ENCODE peak calls at places on chromosomes 11 and 22, in four cellular contexts. E is right lobe of liver, X is body of pancreas, N is heart left ventricle. P is an unnamed sample.

GRCh38 chr11:48012051-48012391 is 31.7 kb downstream of the PTPRJ start:
- ATAC-seq in N (no peak), X (no peak), E (peak; percentile 3), P (no peak)

GRCh38 chr11:35142481-35143207 is 3.7 kb downstream of the CD44 start:
- ATAC-seq in N (no peak), X (no peak), E (no peak), P (no peak)

GRCh38 chr22:50271011-50271394 is 823 bp upstream of the MAPK11 start:
- ATAC-seq in X (no peak), N (no peak), E (no peak), P (no peak)

GRCh38 chr22:35039625-35040024 is 26.3 kb upstream of the ISX start:
- ATAC-seq in N (no peak), E (no peak), X (no peak), P (no peak)

GRCh38 chr11:75868990-75869389 is 54.0 kb downstream of the UVRAG start:
- ATAC-seq in N (no peak), X (peak; percentile 53), E (peak; percentile 66), P (no peak)

GRCh38 chr11:86508604-86509471 is 134.2 kb downstream of the CCDC81 start:
- ATAC-seq in E (peak; percentile 86), X (no peak), N (no peak), P (no peak)

GRCh38 chr22:19598054-19598855 is 74.0 kb upstream of the CLDN5 start:
- ATAC-seq in E (peak; percentile 90), N (no peak), X (no peak), P (no peak)

GRCh38 chr22:42752912-42753311 is 32.2 kb upstream of the A4GALT start:
- ATAC-seq in X (no peak), N (no peak), E (no peak), P (no peak)

GRCh38 chr11:77151804-77152513 is 23.9 kb downstream of the MYO7A start:
- ATAC-seq in N (no peak), E (no peak), X (no peak), P (no peak)

GRCh38 chr11:94708642-94709041 is 59.5 kb upstream of the AMOTL1 start:
- ATAC-seq in X (no peak), N (no peak), E (no peak), P (no peak)

GRCh38 chr11:76321820-76322524 is 59.0 kb downstream of the THAP12 start:
- ATAC-seq in N (no peak), E (no peak), X (peak; percentile 78), P (no peak)

GRCh38 chr11:116960916-116961315 is 123.5 kb upstream of the APOA1 start:
- ATAC-seq in N (peak; percentile 45), E (no peak), X (peak; percentile 24), P (no peak)

GRCh38 chr22:22037229-22037628 is 54.6 kb upstream of the TOP3B start:
- ATAC-seq in E (peak; percentile 11), X (no peak), N (no peak), P (no peak)

DNA sequence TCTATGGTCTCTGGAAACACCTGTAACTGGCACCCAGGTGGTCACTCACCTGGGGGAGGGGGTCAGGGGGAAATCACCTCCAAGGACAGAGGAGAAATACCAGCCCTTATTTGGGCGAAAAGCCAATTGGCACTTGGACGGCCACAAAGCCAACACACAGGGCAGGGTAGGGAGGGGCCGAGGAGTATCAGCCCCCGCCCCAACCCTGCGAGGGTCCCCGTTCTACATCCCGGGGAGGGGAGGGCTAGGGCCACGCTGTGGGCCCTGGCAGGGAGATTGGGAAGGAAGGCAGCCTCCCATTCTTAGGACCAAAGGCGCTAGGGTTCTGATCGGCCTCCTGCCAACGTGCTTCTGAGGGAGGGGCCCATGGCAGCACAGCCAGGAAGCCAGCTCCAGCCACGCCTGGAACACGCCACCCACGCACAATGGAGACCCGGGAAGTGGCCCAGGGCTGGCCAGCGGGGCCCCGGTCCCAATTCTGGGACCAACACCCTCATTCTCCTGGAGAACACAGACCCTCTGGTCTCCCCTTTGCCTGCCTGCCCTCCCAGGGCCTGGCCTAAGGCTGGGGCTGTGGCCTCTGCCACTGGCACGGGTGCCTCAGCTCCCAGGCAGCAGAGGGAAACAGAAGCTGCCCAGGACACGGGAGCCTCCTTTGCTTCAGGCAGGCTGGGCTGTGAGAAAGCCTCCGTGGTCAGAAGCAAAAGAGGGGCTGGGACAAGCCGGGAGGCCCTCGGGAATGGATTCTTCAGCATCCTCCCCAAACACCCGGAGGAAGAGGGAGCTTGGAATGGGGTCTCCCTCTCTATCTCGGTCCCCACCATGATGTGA is 7.4 kb downstream of the CBX6 start:
- ATAC-seq in X (peak; percentile 47), E (no peak), N (peak; percentile 52), P (no peak)
- TF ChIP-seq POLR2A in X (no peak), E (no peak), N (no peak), P (no peak)

GRCh38 chr11:130150790-130151189 is 8.8 kb upstream of the ST14 start:
- ATAC-seq in E (no peak), X (no peak), N (no peak), P (no peak)
- TF ChIP-seq POLR2A in E (no peak), X (no peak), N (no peak), P (no peak)

GRCh38 chr11:57499983-57500461 is 15.5 kb downstream of the SLC43A1 start:
- ATAC-seq in N (no peak), X (peak; percentile 25), E (peak; percentile 24), P (no peak)

GRCh38 chr11:57500526-57500925 is 15.0 kb downstream of the SLC43A1 start:
- ATAC-seq in E (no peak), X (peak; percentile 20), N (peak; percentile 4), P (no peak)

GRCh38 chr11:57498540-57498939 is 17.0 kb downstream of the SLC43A1 start:
- ATAC-seq in E (peak; percentile 40), X (peak; percentile 4), N (no peak), P (no peak)

GRCh38 chr11:57500926-57501325 is 14.6 kb downstream of the SLC43A1 start:
- ATAC-seq in X (no peak), N (no peak), E (no peak), P (no peak)

DNA sequence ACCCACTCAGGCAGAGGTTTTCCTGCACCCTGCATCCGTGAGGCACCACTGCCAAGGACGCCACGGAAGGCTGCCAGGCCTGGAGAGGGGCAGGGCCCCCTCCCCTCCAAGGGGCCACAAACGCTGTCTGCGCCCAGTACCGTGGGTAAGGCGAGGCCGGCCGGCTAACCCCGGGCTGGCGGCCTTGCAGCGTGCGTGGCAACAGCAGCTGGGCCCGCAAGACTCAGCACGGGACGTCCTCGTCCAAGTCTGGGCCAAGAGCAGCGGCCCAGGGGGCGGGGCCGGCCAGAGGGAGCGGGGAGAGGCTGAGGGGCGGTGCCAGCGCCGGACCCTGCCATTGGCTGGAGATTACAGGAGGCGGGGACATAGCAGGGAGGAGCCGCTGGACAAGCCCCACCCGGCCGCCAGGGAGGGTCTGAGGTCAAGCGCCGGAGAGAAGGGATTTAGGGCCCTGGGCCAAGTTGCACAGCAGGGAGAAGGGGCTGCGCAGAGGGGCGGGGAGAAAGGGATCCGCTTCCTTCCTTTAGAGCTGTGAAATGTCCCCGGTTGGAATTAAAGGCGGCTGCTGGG is 16.0 kb downstream of the SLC43A1 start:
- ATAC-seq in N (peak; percentile 99), X (peak; percentile 85), E (peak; percentile 78), P (peak; percentile 99)
- TF ChIP-seq POLR2A in N (no peak), X (peak; percentile 58), E (peak; percentile 71), P (peak; percentile 13)

GRCh38 chr22:23044570-23044969 is 25.7 kb upstream of the GNAZ start:
- ATAC-seq in E (no peak), X (no peak), N (no peak), P (no peak)

GRCh38 chr22:23038334-23038642 is 32.0 kb upstream of the GNAZ start:
- ATAC-seq in X (no peak), E (no peak), N (no peak), P (no peak)

GRCh38 chr22:23038902-23039301 is 31.4 kb upstream of the GNAZ start:
- ATAC-seq in E (no peak), X (no peak), N (no peak), P (no peak)

GRCh38 chr22:23045461-23045860 is 24.9 kb upstream of the GNAZ start:
- ATAC-seq in X (no peak), N (no peak), E (no peak), P (no peak)

GRCh38 chr22:23042179-23042578 is 28.1 kb upstream of the GNAZ start:
- ATAC-seq in N (no peak), X (no peak), E (no peak), P (no peak)
- TF ChIP-seq POLR2A in N (no peak), X (no peak), E (no peak), P (no peak)

GRCh38 chr11:61507962-61508824 is at the start of gene LRRC10B:
- ATAC-seq in E (no peak), N (no peak), X (peak; percentile 30), P (no peak)
- TF ChIP-seq POLR2A in E (no peak), N (no peak), X (no peak), P (no peak)

GRCh38 chr22:18050065-18050464 is 25.7 kb upstream of the MICAL3 start:
- ATAC-seq in E (no peak), X (peak; percentile 12), N (no peak), P (peak; percentile 36)
- TF ChIP-seq POLR2A in E (no peak), X (no peak), N (no peak), P (no peak)

P was measured in gastroesophageal sphincter.